ENCODE peak calls at places on chromosomes 1 and 21, in four cellular contexts. M, B, N and X are unnamed samples.

GRCh38 chr1:7172804-7173203 is 387.6 kb downstream of the CAMTA1 start:
- DNase-seq in M (peak), B (no peak), N (no peak), X (no peak)

GRCh38 chr1:180482425-180483275 is 19.7 kb downstream of the ACBD6 start:
- DNase-seq in M (no peak), B (peak), N (no peak), X (no peak)

GRCh38 chr1:178399177-178399728 is 97.5 kb downstream of the CLEC20A start:
- DNase-seq in M (no peak), B (no peak), N (no peak), X (no peak)

GRCh38 chr1:196980859-196981258 is 3.5 kb downstream of the CFHR5 start:
- DNase-seq in M (no peak), B (no peak), N (no peak), X (no peak)

GRCh38 chr1:213061263-213061662 is 10.2 kb downstream of the RPS6KC1 start:
- DNase-seq in M (no peak), B (no peak), N (no peak), X (no peak)

GRCh38 chr1:172897738-172898137 is 153.0 kb downstream of the TNFSF18 start:
- DNase-seq in M (no peak), B (peak), N (no peak), X (no peak)

GRCh38 chr1:80066060-80066459 is 1059.5 kb upstream of the ADGRL4 start:
- DNase-seq in M (no peak), B (no peak), N (no peak), X (no peak)

GRCh38 chr1:230495891-230496385 is 69.8 kb upstream of the PGBD5 start:
- DNase-seq in M (no peak), B (no peak), N (no peak), X (no peak)

GRCh38 chr1:67052741-67053534 is 1.0 kb downstream of the SLC35D1 start:
- DNase-seq in M (peak), B (peak), N (peak), X (no peak)

GRCh38 chr1:67053535-67053784 is 488 bp downstream of the SLC35D1 start:
- DNase-seq in M (peak), B (no peak), N (peak), X (peak)

GRCh38 chr1:67058242-67058641 is 4.3 kb upstream of the SLC35D1 start:
- DNase-seq in M (no peak), B (no peak), N (no peak), X (no peak)

GRCh38 chr1:67058761-67059160 is 4.8 kb upstream of the SLC35D1 start:
- DNase-seq in M (no peak), B (peak), N (no peak), X (no peak)

DNA sequence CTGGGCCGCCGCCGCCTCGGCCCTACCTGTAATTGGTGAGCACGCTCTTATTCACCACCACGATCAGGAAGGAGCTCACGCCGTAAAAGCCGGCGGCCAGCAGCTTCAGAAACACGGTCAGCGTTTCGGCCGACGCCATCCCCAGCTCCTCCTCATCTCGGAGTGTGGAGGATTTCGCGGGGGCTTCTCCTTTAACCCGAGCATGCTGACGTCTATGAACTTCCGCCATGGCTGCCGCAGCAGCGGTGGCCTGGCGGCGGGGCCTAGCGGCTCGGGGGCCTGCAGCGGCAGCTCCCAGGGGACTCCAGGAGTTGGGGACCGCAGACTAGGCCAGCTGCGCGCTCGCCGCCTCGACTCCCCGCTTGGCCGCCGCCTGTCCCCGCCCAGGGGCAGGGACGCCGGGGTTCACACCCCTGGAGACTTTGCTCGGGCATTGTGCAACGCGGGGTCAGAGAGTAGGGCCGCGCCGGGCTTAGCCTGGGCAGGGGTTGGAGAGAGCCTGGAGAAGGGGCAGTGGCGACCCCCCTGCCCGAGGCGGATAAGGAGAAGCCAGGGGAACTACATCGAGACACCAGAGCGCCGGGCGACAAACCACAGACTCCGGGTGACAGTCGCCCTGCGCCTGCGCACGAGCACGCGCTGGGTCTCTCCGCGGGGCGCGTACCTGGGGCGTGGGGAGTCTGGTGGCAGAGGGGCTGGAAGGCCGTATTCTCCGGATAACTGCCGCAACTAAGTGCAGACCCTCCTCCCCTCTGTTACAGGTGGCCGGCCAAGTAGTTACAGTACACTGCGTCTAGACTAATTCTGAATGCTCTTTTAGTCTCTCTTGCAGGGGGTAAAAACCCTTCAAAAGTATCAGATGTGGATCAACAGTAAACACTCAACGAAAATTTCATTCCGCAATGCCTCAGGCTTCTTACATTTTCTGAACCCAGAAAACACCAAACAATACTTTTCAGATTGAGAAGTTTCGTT is at the start of gene SLC35D1:
- DNase-seq in M (peak), B (peak), N (peak), X (peak)
- TF ChIP-seq POLR2A in M (peak), B (peak), N (no peak), X (peak)

DNA sequence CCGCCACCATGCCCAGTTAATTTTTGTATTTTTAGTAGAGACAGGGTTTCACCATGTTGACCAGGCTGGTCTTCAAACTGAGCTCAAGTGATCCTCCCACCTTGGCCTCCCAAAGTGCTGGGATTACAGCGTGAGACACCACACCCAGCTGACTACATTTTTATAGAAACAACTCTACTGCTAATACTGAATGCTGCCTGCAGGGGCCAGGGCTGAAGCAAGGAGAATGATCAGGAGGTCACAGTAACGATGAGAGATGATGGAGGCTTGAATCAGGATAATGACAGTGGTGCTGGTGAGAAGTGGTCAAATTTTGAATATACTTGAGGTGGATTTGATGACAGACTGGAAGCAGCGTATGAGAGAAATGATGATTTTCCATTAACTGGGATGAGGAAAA is 33.3 kb downstream of the ODF2L start:
- DNase-seq in M (no peak), B (no peak), N (no peak), X (no peak)
- TF ChIP-seq CTCF in M (no peak), B (no peak), N (no peak), X (no peak)

GRCh38 chr1:35268282-35269189 is at the start of gene ZMYM4:
- DNase-seq in M (peak), B (peak), N (peak), X (peak)
- TF ChIP-seq POLR2A in M (peak), B (peak), N (no peak), X (peak)

DNA sequence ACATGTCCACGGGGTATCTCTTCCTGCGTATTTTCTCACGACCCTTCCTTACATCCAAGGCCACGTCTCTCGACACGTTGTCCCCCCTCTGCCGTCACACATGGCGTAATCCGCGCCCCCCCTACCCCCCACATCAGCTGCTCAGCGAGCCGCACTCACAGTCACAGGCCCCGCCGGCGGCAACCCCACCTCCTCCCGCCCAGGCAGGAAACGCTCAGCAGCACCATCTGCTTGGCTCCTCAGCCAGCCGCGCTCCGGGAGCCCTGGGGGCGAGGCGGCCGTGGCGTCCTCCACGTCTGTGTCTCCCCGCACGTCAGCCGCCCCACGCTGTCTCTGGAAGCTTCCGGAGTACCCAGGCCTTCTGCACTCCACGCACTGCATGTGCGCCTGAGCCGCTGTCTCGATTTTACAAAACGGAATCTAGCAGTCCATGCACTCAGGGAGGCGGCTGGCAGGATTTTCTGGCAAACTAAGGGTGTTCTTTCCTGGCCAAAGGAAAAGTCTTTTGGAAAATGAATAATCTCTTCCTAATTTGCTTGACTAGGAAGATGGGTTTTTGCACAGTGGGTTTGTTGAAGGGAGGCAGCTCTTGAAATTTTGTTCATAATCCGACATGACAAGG is 64.5 kb downstream of the SIK1 start:
- DNase-seq in M (peak), B (peak), N (peak), X (peak)
- TF ChIP-seq CTCF in M (no peak), B (peak), N (no peak), X (no peak)

GRCh38 chr1:114779722-114780121 is 763 bp downstream of the SIKE1 start:
- DNase-seq in M (no peak), B (no peak), N (no peak), X (no peak)

DNA sequence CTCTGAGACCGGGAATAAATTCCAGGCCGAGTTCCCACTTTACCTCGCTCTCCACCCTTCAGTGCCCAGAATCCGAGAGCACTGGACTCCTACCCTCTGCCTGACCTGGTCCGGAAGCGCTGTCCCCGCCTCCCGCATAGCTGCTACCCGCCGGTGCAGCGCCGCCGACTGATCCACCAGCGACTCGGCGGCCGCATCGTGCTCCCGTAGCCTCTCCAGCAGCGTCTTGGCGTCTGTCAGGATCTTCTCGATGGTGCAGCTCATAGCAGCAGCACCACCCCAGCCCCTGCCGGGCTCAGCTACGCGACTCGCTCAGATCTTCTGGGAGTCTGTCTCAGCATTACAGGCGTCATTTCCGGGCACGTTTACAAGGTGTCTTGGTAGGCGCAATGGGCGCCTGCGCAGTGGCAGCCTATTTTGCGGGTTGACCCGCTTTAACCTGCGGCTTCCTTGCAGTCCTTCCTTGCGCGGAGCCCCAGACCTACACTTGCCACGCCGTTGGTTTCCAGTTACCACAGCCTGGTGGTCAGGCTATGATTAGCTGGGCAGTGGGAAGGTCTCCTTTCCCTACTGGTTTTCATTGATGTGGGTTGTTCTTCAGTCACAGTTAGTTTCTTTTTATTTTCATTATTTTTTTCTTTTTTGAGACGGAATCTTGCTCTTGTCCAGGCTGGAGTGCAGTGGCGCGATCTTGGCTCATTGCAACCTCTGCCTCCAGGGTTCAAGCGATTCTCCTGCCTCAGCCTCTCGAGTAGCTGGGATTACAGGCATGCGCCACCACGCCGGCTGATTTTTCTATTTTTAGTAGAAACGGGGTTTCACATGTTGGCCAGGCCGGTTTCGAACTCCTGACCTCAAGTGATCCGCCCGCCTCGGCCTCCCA is at the start of gene SIKE1:
- DNase-seq in M (peak), B (peak), N (peak), X (peak)
- TF ChIP-seq POLR2A in M (peak), B (peak), N (peak), X (peak)

GRCh38 chr1:5994713-5995621 is 2.7 kb upstream of the NPHP4 start:
- DNase-seq in M (peak), B (no peak), N (no peak), X (peak)
- TF ChIP-seq CTCF in M (no peak), B (no peak), N (no peak), X (no peak)

GRCh38 chr1:201603613-201604232 is 64.8 kb downstream of the NAV1 start:
- DNase-seq in M (no peak), B (peak), N (no peak), X (no peak)
- TF ChIP-seq POLR2A in M (no peak), B (no peak), N (no peak), X (no peak)